ENCODE peak calls at places on chromosomes 5 and 9, in four cellular contexts. X is tibial artery, M is mammary epithelial cell, O is suprapubic skin. A is an unnamed sample.

GRCh38 chr5:55564716-55565115 is 30.0 kb upstream of the PLPP1 start:
- DNase-seq in X (no peak), O (no peak), M (peak; percentile 71), A (no peak)

GRCh38 chr9:133560311-133560710 is 25.8 kb downstream of the ADAMTSL2 start:
- DNase-seq in O (no peak), M (no peak), X (no peak), A (no peak)

GRCh38 chr9:114156658-114157421 is 1.5 kb downstream of the COL27A1 start:
- DNase-seq in O (no peak), X (peak; percentile 84), M (peak; percentile 63), A (peak; percentile 74)

GRCh38 chr5:41335596-41335995 is 122.3 kb upstream of the C6 start:
- DNase-seq in O (no peak), X (no peak), M (no peak), A (no peak)

GRCh38 chr5:32780508-32780919 is 69.4 kb downstream of the NPR3 start:
- DNase-seq in X (no peak), M (no peak), O (no peak), A (no peak)

GRCh38 chr9:130732131-130732530 is 38.6 kb downstream of the EXOSC2 start:
- DNase-seq in X (no peak), M (peak; percentile 15), O (no peak), A (no peak)

GRCh38 chr5:157603333-157604190 is 28.0 kb upstream of the ADAM19 start:
- DNase-seq in M (peak; percentile 97), O (no peak), X (no peak), A (peak; percentile 90)

GRCh38 chr5:16855475-16855874 is 80.6 kb downstream of the MYO10 start:
- DNase-seq in X (no peak), O (no peak), M (no peak), A (no peak)

GRCh38 chr5:165143727-165144210 is 1638.3 kb downstream of the MAT2B start:
- DNase-seq in O (no peak), M (no peak), X (no peak), A (no peak)

GRCh38 chr9:133731876-133732321 is 6.3 kb downstream of the SARDH start:
- DNase-seq in X (no peak), O (no peak), M (peak; percentile 21), A (peak; percentile 61)

GRCh38 chr5:38286038-38286437 is 27.7 kb downstream of the EGFLAM start:
- DNase-seq in X (no peak), O (no peak), M (no peak), A (no peak)

GRCh38 chr5:82593481-82593880 is 315.3 kb upstream of the RPS23 start:
- DNase-seq in X (no peak), O (no peak), M (peak; percentile 23), A (peak; percentile 79)

GRCh38 chr5:6439588-6440550 is 8.8 kb upstream of the UBE2QL1 start:
- DNase-seq in M (peak; percentile 9), O (no peak), X (no peak), A (no peak)

GRCh38 chr9:133689151-133689763 is 48.9 kb downstream of the SARDH start:
- DNase-seq in M (no peak), O (no peak), X (no peak), A (no peak)

GRCh38 chr9:113577525-113578261 is 114.2 kb downstream of the RGS3 start:
- DNase-seq in X (no peak), O (no peak), M (peak; percentile 46), A (peak; percentile 46)

GRCh38 chr5:98899456-98899855 is 29.4 kb downstream of the CHD1 start:
- DNase-seq in O (no peak), M (no peak), X (no peak), A (no peak)

GRCh38 chr5:133729800-133730199 is 117.5 kb upstream of the FSTL4 start:
- DNase-seq in X (no peak), M (no peak), O (no peak), A (no peak)

GRCh38 chr5:170821257-170821800 is 37.8 kb downstream of the GABRP start:
- DNase-seq in X (no peak), M (no peak), O (no peak), A (no peak)

GRCh38 chr5:37804401-37804800 is 35.4 kb downstream of the GDNF start:
- DNase-seq in X (no peak), M (no peak), O (no peak), A (no peak)

GRCh38 chr5:67283275-67283987 is 86.8 kb upstream of the CD180 start:
- DNase-seq in M (peak; percentile 22), O (no peak), X (no peak), A (no peak)

GRCh38 chr5:167415779-167416761 is 875.4 kb upstream of the WWC1 start:
- DNase-seq in X (no peak), O (no peak), M (no peak), A (no peak)

GRCh38 chr9:126856326-126856877 is 4.0 kb upstream of the ZBTB34 start:
- DNase-seq in X (no peak), M (no peak), O (no peak), A (no peak)

GRCh38 chr5:149617760-149618306 is 36.5 kb downstream of the ARHGEF37 start:
- DNase-seq in O (no peak), M (no peak), X (no peak), A (no peak)

GRCh38 chr5:64199425-64199824 is 33.8 kb downstream of the RNF180 start:
- DNase-seq in M (no peak), X (no peak), O (no peak), A (no peak)

GRCh38 chr5:78569441-78569840 is 79.1 kb downstream of the LHFPL2 start:
- DNase-seq in M (no peak), O (no peak), X (peak; percentile 76), A (peak; percentile 92)

GRCh38 chr9:95060916-95061315 is 256.6 kb downstream of the FANCC start:
- DNase-seq in O (no peak), M (no peak), X (no peak), A (no peak)
- H3K27ac ChIP-seq in O (no peak overlapping the region), M (no peak overlapping the region), X (peak overlapping the region; percentile 83), A (no peak overlapping the region)

GRCh38 chr5:177325868-177326381 is 14.2 kb upstream of the MXD3 start:
- DNase-seq in X (no peak), M (no peak), O (no peak), A (no peak)

GRCh38 chr5:177330991-177331837 is 19.5 kb upstream of the MXD3 start:
- DNase-seq in X (no peak), M (no peak), O (no peak), A (no peak)

GRCh38 chr5:177328545-177329231 is 17.0 kb upstream of the MXD3 start:
- DNase-seq in M (no peak), X (no peak), O (no peak), A (no peak)

GRCh38 chr5:177329883-177330282 is 18.2 kb upstream of the MXD3 start:
- DNase-seq in X (no peak), M (no peak), O (no peak), A (no peak)

GRCh38 chr5:177327539-177328522 is 16.1 kb upstream of the MXD3 start:
- DNase-seq in M (peak; percentile 72), O (no peak), X (peak; percentile 56), A (peak; percentile 51)
- TF ChIP-seq CTCF in M (peak; percentile 3), O (no peak), X (no peak), A (peak; percentile 33)

DNA sequence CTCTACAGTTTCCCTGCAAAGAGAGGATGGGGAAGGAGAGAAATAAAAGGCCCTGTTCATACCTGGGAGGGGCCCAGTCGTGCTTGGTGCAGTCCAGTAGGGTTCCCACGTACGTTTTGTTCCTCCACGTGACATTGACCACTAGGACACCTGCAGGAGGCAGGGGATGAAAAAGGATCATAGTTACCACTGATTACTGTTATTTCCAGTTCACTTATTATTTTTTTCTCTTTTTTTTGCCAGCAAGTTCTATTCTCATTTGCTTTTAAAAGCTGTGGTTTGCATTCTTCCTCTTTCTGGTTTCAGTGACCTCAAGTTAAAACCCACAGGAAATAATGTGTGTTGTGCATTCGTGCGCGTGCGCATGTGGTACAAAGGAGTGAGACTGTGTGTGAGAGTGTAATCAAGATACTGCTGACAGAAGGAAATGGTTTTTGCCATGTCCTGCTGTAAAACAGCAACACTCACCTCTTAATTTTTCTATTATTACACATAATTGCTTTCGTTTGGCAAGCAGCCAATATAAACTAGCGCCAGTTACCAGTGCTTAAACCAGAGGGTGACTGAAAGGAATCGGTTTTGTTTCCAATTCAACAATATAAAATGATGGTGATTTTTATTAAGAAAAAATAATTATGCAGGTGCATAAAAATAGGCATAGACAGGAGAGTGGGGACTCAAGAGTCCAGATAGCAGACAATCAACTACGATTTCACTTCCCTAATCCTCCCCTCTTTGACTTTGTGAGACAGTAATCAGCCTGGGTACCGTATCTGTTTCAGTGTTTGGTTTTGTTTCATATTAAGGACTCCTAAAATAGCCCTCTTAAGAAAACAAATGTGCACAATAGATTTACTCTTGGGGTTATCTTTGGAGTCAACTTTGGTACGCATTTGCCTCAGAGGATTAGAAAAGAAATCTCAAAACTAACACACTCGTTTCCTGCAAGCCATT is 96.6 kb downstream of the ZNF608 start:
- DNase-seq in O (no peak), X (peak; percentile 76), M (peak; percentile 90), A (peak; percentile 95)
- H3K4me3 ChIP-seq in O (peak overlapping the region; percentile 0), X (no peak overlapping the region), M (no peak overlapping the region), A (peak overlapping the region; percentile 26)

GRCh38 chr9:71638627-71639026 is 129.7 kb downstream of the CEMIP2 start:
- DNase-seq in X (peak; percentile 64), O (no peak), M (no peak), A (no peak)

GRCh38 chr9:71637926-71638325 is 130.4 kb downstream of the CEMIP2 start:
- DNase-seq in X (no peak), O (no peak), M (no peak), A (no peak)

GRCh38 chr9:71636143-71636839 is 132.0 kb downstream of the CEMIP2 start:
- DNase-seq in M (no peak), X (no peak), O (no peak), A (no peak)

GRCh38 chr9:71634753-71635152 is 133.6 kb downstream of the CEMIP2 start:
- DNase-seq in M (no peak), X (no peak), O (no peak), A (no peak)

DNA sequence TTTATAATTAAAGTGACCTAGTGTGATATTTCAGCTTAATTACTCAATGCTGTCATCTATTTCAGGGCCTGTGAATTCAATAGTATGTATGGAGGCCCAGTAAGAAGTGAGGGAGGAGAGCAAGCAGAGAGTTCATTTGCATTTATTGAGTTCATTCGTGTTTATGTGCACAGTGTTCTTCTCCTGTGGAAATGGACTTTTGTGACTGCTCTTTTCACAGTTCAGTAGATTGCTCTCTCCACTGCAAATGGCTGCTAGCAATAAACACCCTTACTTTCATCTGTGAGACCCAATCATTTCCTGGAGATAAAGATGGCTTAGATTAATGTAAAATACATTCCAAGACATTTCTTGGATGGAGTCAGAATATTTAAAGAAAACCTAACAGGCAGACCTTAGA is 130.9 kb downstream of the CEMIP2 start:
- DNase-seq in M (no peak), O (no peak), X (no peak), A (no peak)
- H3K27ac ChIP-seq in M (no peak overlapping the region), O (no peak overlapping the region), X (no peak overlapping the region), A (no peak overlapping the region)